ENCODE peak calls at places on chromosomes 13 and 19, in seven cellular contexts. P is SJSA1; A is ELR; E is cardiac muscle cell; O is left ventricle myocardium superior; J is cortex of kidney; B is stimulated activated CD8-positive, alpha-beta memory T cell treated with anti-CD3 and anti-CD28 coated beads, Interleukin-12 subunit alpha, Interleukin-12 subunit beta, amount 100 ng/mL, for 1 hour. G is an unnamed sample.

GRCh38 chr13:75635621-75636338 is at the start of gene LMO7:
- DNase-seq in P (peak), A (peak), E (peak), O (peak), J (no peak), B (peak), G (peak)

GRCh38 chr19:55563261-55563690 is 17.4 kb downstream of the ZNF579 start:
- DNase-seq in P (no peak), A (no peak), E (peak), O (peak), J (no peak), B (no peak), G (peak)

GRCh38 chr19:10797078-10797477 is 38.9 kb downstream of the TMED1 start:
- DNase-seq in P (no peak), A (no peak), E (no peak), O (no peak), J (no peak), B (peak), G (no peak)

GRCh38 chr13:44434441-44435141 is 61.0 kb downstream of the SERP2 start:
- DNase-seq in P (no peak), A (no peak), E (no peak), O (peak), J (no peak), B (no peak), G (no peak)

GRCh38 chr13:31012285-31013024 is 80.0 kb downstream of the TEX26 start:
- DNase-seq in P (no peak), A (peak), E (peak), O (no peak), J (no peak), B (no peak), G (peak)

GRCh38 chr13:39461685-39462266 is 141.2 kb downstream of the LHFPL6 start:
- DNase-seq in P (no peak), A (no peak), E (no peak), O (no peak), J (no peak), B (no peak), G (peak)

GRCh38 chr13:52931913-52932312 is 83.5 kb upstream of the PCDH8 start:
- DNase-seq in P (no peak), A (no peak), E (no peak), O (no peak), J (no peak), B (no peak), G (no peak)

GRCh38 chr13:50509771-50510441 is 333.6 kb downstream of the DLEU7 start:
- DNase-seq in P (no peak), A (peak), E (peak), O (no peak), J (no peak), B (no peak), G (peak)

GRCh38 chr13:20393273-20394235 is 132.1 kb downstream of the CRYL1 start:
- DNase-seq in P (no peak), A (no peak), E (no peak), O (no peak), J (no peak), B (no peak), G (no peak)

GRCh38 chr13:51330741-51331140 is 8.8 kb upstream of the SERPINE3 start:
- DNase-seq in P (no peak), A (no peak), E (peak), O (no peak), J (no peak), B (no peak), G (peak)

GRCh38 chr13:43783820-43784219 is 3.0 kb downstream of the ENOX1 start:
- DNase-seq in P (no peak), A (peak), E (peak), O (no peak), J (no peak), B (no peak), G (peak)

GRCh38 chr19:6599866-6600454 is 9.0 kb upstream of the CD70 start:
- DNase-seq in P (no peak), A (no peak), E (no peak), O (no peak), J (no peak), B (no peak), G (no peak)

G was measured in GM23248.